ENCODE peak calls at places on chromosomes 12 and 14, in four cellular contexts. K is IMR-90, T is A549, W is HepG2. D is an unnamed sample.

GRCh38 chr12:87667378-87667777 is 361.8 kb downstream of the C12orf50 start:
- DNase-seq in W (no peak), T (peak), K (peak), D (no peak)

GRCh38 chr14:64758711-64759554 is 54.7 kb downstream of the PLEKHG3 start:
- DNase-seq in T (peak), W (peak), K (peak), D (no peak)

GRCh38 chr14:79598339-79598738 is 613.0 kb downstream of the DIO2 start:
- DNase-seq in T (no peak), W (no peak), K (peak), D (no peak)

GRCh38 chr14:91511014-91511466 is 930 bp upstream of the PPP4R3A start:
- DNase-seq in W (peak), T (peak), K (peak), D (no peak)

GRCh38 chr14:93963692-93964091 is 12.7 kb downstream of the ASB2 start:
- DNase-seq in T (no peak), W (no peak), K (no peak), D (no peak)

GRCh38 chr12:52798003-52798670 is 2.2 kb upstream of the KRT3 start:
- DNase-seq in T (no peak), K (peak), W (no peak), D (peak)

GRCh38 chr14:68653754-68654153 is 139.1 kb downstream of the ZFP36L1 start:
- DNase-seq in W (no peak), K (no peak), T (no peak), D (no peak)

GRCh38 chr12:103742349-103742784 is 98.7 kb downstream of the NT5DC3 start:
- DNase-seq in K (no peak), T (peak), W (no peak), D (no peak)

GRCh38 chr12:108689314-108690190 is 41.8 kb downstream of the CORO1C start:
- DNase-seq in W (peak), T (peak), K (peak), D (peak)

GRCh38 chr14:65170768-65171251 is 68.5 kb upstream of the MAX start:
- DNase-seq in K (peak), T (peak), W (no peak), D (no peak)

GRCh38 chr12:32419520-32419960 is 20.2 kb downstream of the FGD4 start:
- DNase-seq in T (no peak), K (peak), W (no peak), D (no peak)

GRCh38 chr12:47854531-47854930 is 34.8 kb upstream of the HDAC7 start:
- DNase-seq in T (no peak), W (no peak), K (no peak), D (no peak)

GRCh38 chr12:96889273-96889933 is 17.7 kb upstream of the NEDD1 start:
- DNase-seq in T (peak), K (peak), W (no peak), D (no peak)

GRCh38 chr12:93662961-93663728 is 14.0 kb upstream of the CRADD start:
- DNase-seq in K (peak), T (no peak), W (peak), D (no peak)

GRCh38 chr12:109760930-109761630 is 47.5 kb downstream of the FAM222A start:
- DNase-seq in T (no peak), W (no peak), K (no peak), D (no peak)

GRCh38 chr12:128864516-128865186 is 11.4 kb downstream of the GLT1D1 start:
- DNase-seq in T (no peak), W (no peak), K (no peak), D (no peak)

GRCh38 chr14:95620659-95621059 is 65.6 kb upstream of the TCL1B start:
- DNase-seq in K (no peak), W (no peak), T (no peak), D (peak)

GRCh38 chr12:26853303-26854027 is 20.5 kb upstream of the ITPR2 start:
- DNase-seq in T (peak), K (peak), W (peak), D (peak)

GRCh38 chr12:32171211-32171610 is 64.6 kb downstream of the BICD1 start:
- DNase-seq in T (no peak), K (no peak), W (no peak), D (no peak)

GRCh38 chr12:132456944-132457495 is 32.9 kb upstream of the FBRSL1 start:
- DNase-seq in K (no peak), W (no peak), T (no peak), D (no peak)

GRCh38 chr12:1907652-1908611 is 10.5 kb downstream of the CACNA2D4 start:
- DNase-seq in W (no peak), K (no peak), T (peak), D (no peak)

GRCh38 chr12:99910342-99910741 is 74.4 kb downstream of the ANKS1B start:
- DNase-seq in T (no peak), W (no peak), K (no peak), D (no peak)

GRCh38 chr12:102874819-102875218 is 42.2 kb downstream of the PAH start:
- DNase-seq in K (no peak), T (no peak), W (no peak), D (no peak)

GRCh38 chr14:38056270-38056669 is 151.4 kb upstream of the SSTR1 start:
- DNase-seq in W (no peak), T (no peak), K (no peak), D (no peak)

GRCh38 chr12:8956772-8957171 is 7.3 kb upstream of the M6PR start:
- DNase-seq in W (no peak), K (no peak), T (no peak), D (no peak)

GRCh38 chr14:68384881-68385280 is 408.0 kb downstream of the ZFP36L1 start:
- DNase-seq in K (no peak), W (peak), T (no peak), D (no peak)

DNA sequence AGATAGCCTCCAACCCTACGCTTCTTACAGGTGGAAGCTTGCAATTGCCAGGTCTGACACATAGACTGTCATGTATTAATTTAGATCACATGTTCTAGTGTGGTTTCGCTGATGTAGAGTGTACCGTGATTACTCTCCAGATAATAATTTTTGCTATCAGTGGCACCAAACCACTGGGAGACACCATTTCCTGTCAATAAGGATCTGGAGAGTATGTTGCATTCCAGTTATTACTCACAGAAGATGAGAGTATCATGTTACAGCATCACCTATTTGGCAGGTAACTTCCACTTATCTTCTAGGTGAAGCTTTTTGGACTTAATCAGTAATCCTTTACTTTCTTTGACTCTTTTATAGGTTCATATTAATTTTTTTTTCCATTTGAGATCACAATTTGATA is 147.2 kb downstream of the HELB start:
- DNase-seq in K (no peak), W (no peak), T (no peak), D (no peak)
- TF ChIP-seq MAZ in K (no peak), W (no peak), T (no peak), D (no peak)

DNA sequence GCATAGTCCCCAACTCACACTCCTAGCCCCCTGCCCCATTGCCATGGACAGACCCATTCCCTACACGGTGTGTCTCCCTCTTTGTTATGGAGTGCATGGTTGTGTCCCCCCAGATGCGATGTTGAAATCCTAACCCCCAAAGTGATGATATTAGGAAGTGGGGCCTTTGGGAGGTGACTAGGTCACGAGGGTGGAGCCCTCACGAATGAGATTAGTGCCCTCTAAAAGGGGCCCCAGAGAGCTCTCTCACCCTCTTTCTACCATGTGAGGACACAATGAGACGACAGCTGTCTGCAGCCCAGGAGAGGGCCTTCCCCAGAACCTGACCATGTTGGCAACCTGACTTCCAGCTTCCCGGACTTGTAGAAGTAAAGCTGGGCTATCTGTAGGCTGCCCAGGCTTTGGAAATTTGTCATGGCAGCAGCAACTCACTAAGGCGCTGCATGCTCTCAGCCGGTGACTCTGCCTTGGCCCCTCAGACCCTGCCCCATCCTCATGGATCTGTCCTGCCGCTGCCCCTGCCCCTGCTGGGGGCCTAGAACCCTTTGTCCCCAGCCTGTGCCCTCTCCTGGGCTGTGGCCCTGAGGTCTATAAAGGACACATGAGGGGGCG is 318.1 kb upstream of the RTL1 start:
- DNase-seq in W (no peak), K (no peak), T (no peak), D (no peak)
- TF ChIP-seq MAZ in W (no peak), K (no peak), T (no peak), D (no peak)

DNA sequence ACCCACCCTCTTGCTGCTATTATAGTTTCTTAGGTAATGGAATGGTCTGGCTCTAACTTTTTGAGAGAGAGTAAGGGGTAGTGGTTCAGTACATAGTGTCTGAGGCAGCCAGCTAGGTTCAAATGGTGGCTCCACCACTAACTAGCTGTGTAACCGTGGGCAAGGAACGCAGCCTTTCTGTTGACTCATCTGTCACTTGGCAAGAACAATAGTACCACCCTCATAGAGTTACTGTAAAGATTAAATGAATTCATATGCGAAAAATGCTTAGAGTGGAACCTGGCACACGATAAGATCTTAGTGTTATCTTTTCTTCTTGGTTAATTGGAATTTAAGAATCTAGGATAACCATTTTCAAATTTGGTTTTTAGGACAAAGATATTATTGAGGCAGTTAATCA is 14.0 kb downstream of the CCDC62 start:
- DNase-seq in K (peak), W (no peak), T (no peak), D (no peak)
- TF ChIP-seq MAZ in K (no peak), W (no peak), T (no peak), D (no peak)

GRCh38 chr12:4499186-4499585 is 39.5 kb upstream of the RAD51AP1 start:
- DNase-seq in T (no peak), K (no peak), W (no peak), D (no peak)
- TF ChIP-seq MAZ in T (no peak), K (no peak), W (no peak), D (no peak)

D was measured in K562.